ENCODE peak calls at places on chromosomes 1 and 21, in ten cellular contexts. One of them, this sample, is unnamed.

GRCh38 chr1:205535096-205535495 is 30.6 kb downstream of the CDK18 start:
- DNase-seq in ELF-1: no peak
- DNase-seq in ureter: peak; percentile 32
- DNase-seq in GF-D8: no peak
- DNase-seq in A549: no peak
- DNase-seq in NT2/D1: no peak
- DNase-seq in lung: no peak
- DNase-seq in epithelial cell of esophagus: no peak
- DNase-seq in GM06990: no peak
- DNase-seq in Right ventricle myocardium superior: no peak
- DNase-seq in this sample: no peak

GRCh38 chr1:87949711-87950110 is 621.0 kb downstream of the LMO4 start:
- DNase-seq in ELF-1: no peak
- DNase-seq in ureter: no peak
- DNase-seq in GF-D8: no peak
- DNase-seq in A549: no peak
- DNase-seq in NT2/D1: no peak
- DNase-seq in lung: no peak
- DNase-seq in epithelial cell of esophagus: no peak
- DNase-seq in GM06990: no peak
- DNase-seq in Right ventricle myocardium superior: no peak
- DNase-seq in this sample: no peak

GRCh38 chr1:70528591-70529333 is 117.7 kb downstream of the CTH start:
- DNase-seq in ELF-1: peak; percentile 42
- DNase-seq in ureter: no peak
- DNase-seq in GF-D8: no peak
- DNase-seq in A549: peak; percentile 20
- DNase-seq in NT2/D1: peak; percentile 59
- DNase-seq in lung: no peak
- DNase-seq in epithelial cell of esophagus: peak; percentile 56
- DNase-seq in GM06990: no peak
- DNase-seq in Right ventricle myocardium superior: no peak
- DNase-seq in this sample: no peak

GRCh38 chr1:21174638-21175323 is 1.9 kb downstream of the EIF4G3 start:
- DNase-seq in ELF-1: no peak
- DNase-seq in ureter: no peak
- DNase-seq in GF-D8: no peak
- DNase-seq in A549: no peak
- DNase-seq in NT2/D1: no peak
- DNase-seq in lung: no peak
- DNase-seq in epithelial cell of esophagus: peak; percentile 73
- DNase-seq in GM06990: no peak
- DNase-seq in Right ventricle myocardium superior: no peak
- DNase-seq in this sample: no peak

GRCh38 chr1:9249534-9250335 is 15.2 kb downstream of the H6PD start:
- DNase-seq in ELF-1: peak; percentile 87
- DNase-seq in ureter: no peak
- DNase-seq in GF-D8: no peak
- DNase-seq in A549: peak; percentile 45
- DNase-seq in NT2/D1: no peak
- DNase-seq in lung: peak; percentile 59
- DNase-seq in epithelial cell of esophagus: peak; percentile 56
- DNase-seq in GM06990: no peak
- DNase-seq in Right ventricle myocardium superior: peak; percentile 75
- DNase-seq in this sample: peak; percentile 64

GRCh38 chr1:165628127-165628857 is 2.7 kb upstream of the MGST3 start:
- DNase-seq in ELF-1: no peak
- DNase-seq in ureter: no peak
- DNase-seq in GF-D8: no peak
- DNase-seq in A549: no peak
- DNase-seq in NT2/D1: no peak
- DNase-seq in lung: no peak
- DNase-seq in epithelial cell of esophagus: no peak
- DNase-seq in GM06990: no peak
- DNase-seq in Right ventricle myocardium superior: no peak
- DNase-seq in this sample: no peak

GRCh38 chr1:242586355-242586670 is 61.8 kb upstream of the PLD5 start:
- DNase-seq in ELF-1: peak; percentile 20
- DNase-seq in ureter: no peak
- DNase-seq in GF-D8: no peak
- DNase-seq in A549: no peak
- DNase-seq in NT2/D1: no peak
- DNase-seq in lung: no peak
- DNase-seq in epithelial cell of esophagus: no peak
- DNase-seq in GM06990: no peak
- DNase-seq in Right ventricle myocardium superior: no peak
- DNase-seq in this sample: no peak

GRCh38 chr21:25515484-25516405 is 91.5 kb downstream of the MRPL39 start:
- DNase-seq in ELF-1: no peak
- DNase-seq in ureter: no peak
- DNase-seq in GF-D8: no peak
- DNase-seq in A549: no peak
- DNase-seq in NT2/D1: no peak
- DNase-seq in lung: no peak
- DNase-seq in epithelial cell of esophagus: no peak
- DNase-seq in GM06990: no peak
- DNase-seq in Right ventricle myocardium superior: no peak
- DNase-seq in this sample: no peak

GRCh38 chr1:10696977-10697376 is 99.5 kb downstream of the CASZ1 start:
- DNase-seq in ELF-1: no peak
- DNase-seq in ureter: no peak
- DNase-seq in GF-D8: no peak
- DNase-seq in A549: no peak
- DNase-seq in NT2/D1: no peak
- DNase-seq in lung: no peak
- DNase-seq in epithelial cell of esophagus: no peak
- DNase-seq in GM06990: no peak
- DNase-seq in Right ventricle myocardium superior: no peak
- DNase-seq in this sample: no peak

GRCh38 chr1:228210076-228210651 is 2.3 kb downstream of the OBSCN start:
- DNase-seq in ELF-1: no peak
- DNase-seq in ureter: no peak
- DNase-seq in GF-D8: no peak
- DNase-seq in A549: peak; percentile 47
- DNase-seq in NT2/D1: no peak
- DNase-seq in lung: no peak
- DNase-seq in epithelial cell of esophagus: peak; percentile 68
- DNase-seq in GM06990: no peak
- DNase-seq in Right ventricle myocardium superior: peak; percentile 78
- DNase-seq in this sample: no peak

GRCh38 chr1:172287207-172287606 is 133.3 kb upstream of the C1orf105 start:
- DNase-seq in ELF-1: no peak
- DNase-seq in ureter: peak; percentile 50
- DNase-seq in GF-D8: no peak
- DNase-seq in A549: no peak
- DNase-seq in NT2/D1: no peak
- DNase-seq in lung: peak; percentile 39
- DNase-seq in epithelial cell of esophagus: peak; percentile 71
- DNase-seq in GM06990: no peak
- DNase-seq in Right ventricle myocardium superior: peak; percentile 77
- DNase-seq in this sample: peak; percentile 28

GRCh38 chr1:1989102-1989542 is 14.5 kb downstream of the CFAP74 start:
- DNase-seq in ELF-1: no peak
- DNase-seq in ureter: no peak
- DNase-seq in GF-D8: no peak
- DNase-seq in A549: no peak
- DNase-seq in NT2/D1: no peak
- DNase-seq in lung: no peak
- DNase-seq in epithelial cell of esophagus: no peak
- DNase-seq in GM06990: no peak
- DNase-seq in Right ventricle myocardium superior: peak; percentile 61
- DNase-seq in this sample: no peak

GRCh38 chr1:25692560-25692959 is 76.0 kb downstream of the MAN1C1 start:
- DNase-seq in ELF-1: peak; percentile 68
- DNase-seq in ureter: no peak
- DNase-seq in GF-D8: no peak
- DNase-seq in A549: peak; percentile 19
- DNase-seq in NT2/D1: no peak
- DNase-seq in lung: no peak
- DNase-seq in epithelial cell of esophagus: no peak
- DNase-seq in GM06990: no peak
- DNase-seq in Right ventricle myocardium superior: no peak
- DNase-seq in this sample: no peak

GRCh38 chr1:204858381-204858821 is 12.3 kb upstream of the NFASC start:
- DNase-seq in ELF-1: no peak
- DNase-seq in ureter: no peak
- DNase-seq in GF-D8: no peak
- DNase-seq in A549: no peak
- DNase-seq in NT2/D1: peak; percentile 16
- DNase-seq in lung: no peak
- DNase-seq in epithelial cell of esophagus: no peak
- DNase-seq in GM06990: no peak
- DNase-seq in Right ventricle myocardium superior: no peak
- DNase-seq in this sample: no peak

GRCh38 chr1:184970691-184971161 is 3.6 kb downstream of the NIBAN1 start:
- DNase-seq in ELF-1: no peak
- DNase-seq in ureter: no peak
- DNase-seq in GF-D8: no peak
- DNase-seq in A549: no peak
- DNase-seq in NT2/D1: no peak
- DNase-seq in lung: no peak
- DNase-seq in epithelial cell of esophagus: peak; percentile 53
- DNase-seq in GM06990: no peak
- DNase-seq in Right ventricle myocardium superior: no peak
- DNase-seq in this sample: no peak

GRCh38 chr21:26782349-26782748 is 62.9 kb downstream of the ADAMTS1 start:
- DNase-seq in ELF-1: no peak
- DNase-seq in ureter: no peak
- DNase-seq in GF-D8: no peak
- DNase-seq in A549: no peak
- DNase-seq in NT2/D1: no peak
- DNase-seq in lung: no peak
- DNase-seq in epithelial cell of esophagus: no peak
- DNase-seq in GM06990: no peak
- DNase-seq in Right ventricle myocardium superior: no peak
- DNase-seq in this sample: no peak

GRCh38 chr1:32858791-32859190 is 11.9 kb downstream of the FNDC5 start:
- DNase-seq in ELF-1: no peak
- DNase-seq in ureter: no peak
- DNase-seq in GF-D8: no peak
- DNase-seq in A549: no peak
- DNase-seq in NT2/D1: no peak
- DNase-seq in lung: no peak
- DNase-seq in epithelial cell of esophagus: no peak
- DNase-seq in GM06990: no peak
- DNase-seq in Right ventricle myocardium superior: no peak
- DNase-seq in this sample: no peak

GRCh38 chr1:237220243-237220642 is 178.3 kb downstream of the RYR2 start:
- DNase-seq in ELF-1: no peak
- DNase-seq in ureter: no peak
- DNase-seq in GF-D8: no peak
- DNase-seq in A549: no peak
- DNase-seq in NT2/D1: no peak
- DNase-seq in lung: no peak
- DNase-seq in epithelial cell of esophagus: no peak
- DNase-seq in GM06990: no peak
- DNase-seq in Right ventricle myocardium superior: peak; percentile 49
- DNase-seq in this sample: no peak

GRCh38 chr1:179036844-179037465 is 11.3 kb downstream of the FAM20B start:
- DNase-seq in ELF-1: no peak
- DNase-seq in ureter: no peak
- DNase-seq in GF-D8: no peak
- DNase-seq in A549: no peak
- DNase-seq in NT2/D1: no peak
- DNase-seq in lung: no peak
- DNase-seq in epithelial cell of esophagus: peak; percentile 76
- DNase-seq in GM06990: peak; percentile 41
- DNase-seq in Right ventricle myocardium superior: no peak
- DNase-seq in this sample: no peak

GRCh38 chr1:65362545-65362944 is 53.2 kb downstream of the DNAJC6 start:
- DNase-seq in ELF-1: no peak
- DNase-seq in ureter: no peak
- DNase-seq in GF-D8: no peak
- DNase-seq in A549: no peak
- DNase-seq in NT2/D1: no peak
- DNase-seq in lung: no peak
- DNase-seq in epithelial cell of esophagus: peak; percentile 69
- DNase-seq in GM06990: no peak
- DNase-seq in Right ventricle myocardium superior: no peak
- DNase-seq in this sample: no peak

GRCh38 chr1:156097499-156098178 is 15.4 kb upstream of the MEX3A start:
- DNase-seq in ELF-1: no peak
- DNase-seq in ureter: no peak
- DNase-seq in GF-D8: no peak
- DNase-seq in A549: no peak
- DNase-seq in NT2/D1: no peak
- DNase-seq in lung: no peak
- DNase-seq in epithelial cell of esophagus: no peak
- DNase-seq in GM06990: peak; percentile 54
- DNase-seq in Right ventricle myocardium superior: no peak
- DNase-seq in this sample: no peak

GRCh38 chr1:174743654-174744561 is 255.8 kb upstream of the CACYBP start:
- DNase-seq in ELF-1: no peak
- DNase-seq in ureter: no peak
- DNase-seq in GF-D8: peak; percentile 7
- DNase-seq in A549: peak; percentile 42
- DNase-seq in NT2/D1: peak; percentile 27
- DNase-seq in lung: no peak
- DNase-seq in epithelial cell of esophagus: peak; percentile 52
- DNase-seq in GM06990: no peak
- DNase-seq in Right ventricle myocardium superior: no peak
- DNase-seq in this sample: no peak

GRCh38 chr1:245823408-245824147 is 668.8 kb downstream of the KIF26B start:
- DNase-seq in ELF-1: no peak
- DNase-seq in ureter: no peak
- DNase-seq in GF-D8: no peak
- DNase-seq in A549: no peak
- DNase-seq in NT2/D1: no peak
- DNase-seq in lung: no peak
- DNase-seq in epithelial cell of esophagus: no peak
- DNase-seq in GM06990: no peak
- DNase-seq in Right ventricle myocardium superior: no peak
- DNase-seq in this sample: no peak

GRCh38 chr1:54124906-54125305 is 27.9 kb downstream of the CDCP2 start:
- DNase-seq in ELF-1: no peak
- DNase-seq in ureter: no peak
- DNase-seq in GF-D8: no peak
- DNase-seq in A549: no peak
- DNase-seq in NT2/D1: no peak
- DNase-seq in lung: no peak
- DNase-seq in epithelial cell of esophagus: no peak
- DNase-seq in GM06990: no peak
- DNase-seq in Right ventricle myocardium superior: peak; percentile 8
- DNase-seq in this sample: no peak

GRCh38 chr1:197585809-197586208 is 189.5 kb downstream of the DENND1B start:
- DNase-seq in ELF-1: no peak
- DNase-seq in ureter: no peak
- DNase-seq in GF-D8: no peak
- DNase-seq in A549: no peak
- DNase-seq in NT2/D1: no peak
- DNase-seq in lung: no peak
- DNase-seq in epithelial cell of esophagus: no peak
- DNase-seq in GM06990: no peak
- DNase-seq in Right ventricle myocardium superior: no peak
- DNase-seq in this sample: no peak

GRCh38 chr1:213693864-213694263 is 293.9 kb upstream of the PROX1 start:
- DNase-seq in ELF-1: peak; percentile 19
- DNase-seq in ureter: no peak
- DNase-seq in GF-D8: no peak
- DNase-seq in A549: no peak
- DNase-seq in NT2/D1: no peak
- DNase-seq in lung: no peak
- DNase-seq in epithelial cell of esophagus: no peak
- DNase-seq in GM06990: no peak
- DNase-seq in Right ventricle myocardium superior: no peak
- DNase-seq in this sample: no peak

GRCh38 chr1:5681654-5682053 is 310.6 kb downstream of the NPHP4 start:
- DNase-seq in ELF-1: no peak
- DNase-seq in ureter: no peak
- DNase-seq in GF-D8: no peak
- DNase-seq in A549: no peak
- DNase-seq in NT2/D1: no peak
- DNase-seq in lung: no peak
- DNase-seq in epithelial cell of esophagus: no peak
- DNase-seq in GM06990: no peak
- DNase-seq in Right ventricle myocardium superior: no peak
- DNase-seq in this sample: no peak

GRCh38 chr1:1213153-1213918 is 617 bp downstream of the TNFRSF4 start:
- DNase-seq in ELF-1: no peak
- DNase-seq in ureter: no peak
- DNase-seq in GF-D8: no peak
- DNase-seq in A549: no peak
- DNase-seq in NT2/D1: no peak
- DNase-seq in lung: no peak
- DNase-seq in epithelial cell of esophagus: no peak
- DNase-seq in GM06990: peak; percentile 38
- DNase-seq in Right ventricle myocardium superior: no peak
- DNase-seq in this sample: peak; percentile 61